ENCODE peak calls at places on chromosomes 11 and 22, in four cellular contexts. Q, S, X and J are unnamed samples.

GRCh38 chr11:7904910-7905309 is 26.2 kb downstream of the OR10A6 start:
- DNase-seq in Q (no peak), S (no peak), X (no peak), J (no peak)

GRCh38 chr11:124736738-124737137 is 3.0 kb upstream of the NRGN start:
- DNase-seq in Q (no peak), X (no peak), S (no peak), J (no peak)

GRCh38 chr22:38230108-38230825 is 28.5 kb downstream of the MAFF start:
- DNase-seq in Q (no peak), S (peak), X (peak), J (peak)

GRCh38 chr11:124890701-124891389 is 6.8 kb downstream of the ROBO4 start:
- DNase-seq in X (no peak), Q (no peak), S (no peak), J (no peak)

GRCh38 chr22:25048659-25049657 is 96.4 kb downstream of the KIAA1671 start:
- DNase-seq in X (peak), Q (no peak), S (peak), J (peak)

GRCh38 chr11:12253843-12254281 is 123.5 kb upstream of the PARVA start:
- DNase-seq in Q (no peak), X (peak), S (no peak), J (no peak)

GRCh38 chr11:94897330-94897768 is 76.0 kb downstream of the CWC15 start:
- DNase-seq in S (peak), Q (no peak), X (peak), J (peak)

GRCh38 chr11:120501976-120502755 is 9.4 kb upstream of the GRIK4 start:
- DNase-seq in Q (no peak), X (no peak), S (no peak), J (no peak)

GRCh38 chr11:13249992-13250391 is 27.6 kb upstream of the BMAL1 start:
- DNase-seq in S (no peak), X (no peak), Q (no peak), J (no peak)

GRCh38 chr22:28983788-28984441 is 77.7 kb downstream of the C22orf31 start:
- DNase-seq in Q (no peak), S (no peak), X (no peak), J (no peak)

GRCh38 chr22:29202231-29203192 is 3.2 kb upstream of the EMID1 start:
- DNase-seq in X (peak), S (peak), Q (peak), J (no peak)

GRCh38 chr11:12113294-12113693 is 2.9 kb downstream of the MICAL2 start:
- DNase-seq in S (no peak), X (no peak), Q (no peak), J (no peak)

GRCh38 chr22:47071078-47071811 is 308.8 kb downstream of the TBC1D22A start:
- DNase-seq in X (no peak), S (no peak), Q (no peak), J (no peak)

GRCh38 chr11:45665933-45666647 is 668 bp upstream of the CHST1 start:
- DNase-seq in Q (no peak), S (no peak), X (no peak), J (no peak)

GRCh38 chr11:102010776-102011500 is 36.3 kb upstream of the CFAP300 start:
- DNase-seq in Q (no peak), X (peak), S (peak), J (peak)

GRCh38 chr11:11553595-11553994 is 68.2 kb downstream of the GALNT18 start:
- DNase-seq in S (no peak), Q (no peak), X (no peak), J (no peak)

GRCh38 chr22:33542722-33543121 is 377.6 kb downstream of the LARGE1 start:
- DNase-seq in Q (no peak), X (no peak), S (no peak), J (no peak)

GRCh38 chr22:19631899-19632670 is 82.2 kb upstream of the SEPTIN5 start:
- DNase-seq in S (peak), Q (no peak), X (peak), J (peak)

GRCh38 chr11:74777877-74778276 is 29.2 kb downstream of the RNF169 start:
- DNase-seq in X (no peak), S (no peak), Q (no peak), J (no peak)

GRCh38 chr11:69295079-69295994 is 1.4 kb downstream of the MYEOV start:
- DNase-seq in S (no peak), Q (no peak), X (no peak), J (no peak)

GRCh38 chr11:58921778-58922390 is 17.4 kb upstream of the GLYATL1 start:
- DNase-seq in X (no peak), Q (no peak), S (no peak), J (no peak)

GRCh38 chr22:29988719-29989118 is 91.5 kb upstream of the HORMAD2 start:
- DNase-seq in S (no peak), Q (no peak), X (no peak), J (no peak)

GRCh38 chr11:75087319-75088055 is 9.2 kb downstream of the OR2AT4 start:
- DNase-seq in Q (no peak), X (no peak), S (no peak), J (no peak)

GRCh38 chr11:62669420-62670161 is 1.9 kb upstream of the UQCC3 start:
- DNase-seq in Q (no peak), X (peak), S (no peak), J (no peak)

GRCh38 chr11:63020671-63021255 is 5.1 kb upstream of the SLC22A8 start:
- DNase-seq in X (no peak), Q (no peak), S (peak), J (peak)

GRCh38 chr11:133115099-133115498 is 417.2 kb downstream of the OPCML start:
- DNase-seq in Q (no peak), X (no peak), S (no peak), J (no peak)

GRCh38 chr11:57460017-57460755 is at the start of gene RTN4RL2:
- DNase-seq in S (peak), X (peak), Q (no peak), J (peak)

GRCh38 chr11:67436459-67437081 is 912 bp downstream of the PTPRCAP start:
- DNase-seq in Q (peak), S (peak), X (no peak), J (no peak)

GRCh38 chr11:117816846-117817212 is 7.7 kb downstream of the FXYD2 start:
- DNase-seq in Q (no peak), S (no peak), X (no peak), J (no peak)

GRCh38 chr11:12195773-12196172 is 85.4 kb downstream of the MICAL2 start:
- DNase-seq in X (no peak), S (peak), Q (no peak), J (no peak)

GRCh38 chr11:124071622-124071948 is 30.5 kb upstream of the OR10G7 start:
- DNase-seq in S (no peak), X (no peak), Q (no peak), J (no peak)

GRCh38 chr22:31044262-31044861 is 36.8 kb upstream of the SMTN start:
- DNase-seq in S (no peak), Q (no peak), X (peak), J (no peak)

GRCh38 chr11:1442163-1442562 is 44.4 kb downstream of the MOB2 start:
- DNase-seq in Q (no peak), X (no peak), S (peak), J (peak)

GRCh38 chr11:123518496-123519054 is 88.5 kb downstream of the GRAMD1B start:
- DNase-seq in Q (no peak), S (no peak), X (no peak), J (no peak)

GRCh38 chr22:46063861-46064235 is 86.5 kb upstream of the PPARA start:
- DNase-seq in Q (no peak), X (no peak), S (no peak), J (no peak)

GRCh38 chr11:26777276-26777939 is 55.5 kb upstream of the SLC5A12 start:
- DNase-seq in S (no peak), X (no peak), Q (no peak), J (no peak)

DNA sequence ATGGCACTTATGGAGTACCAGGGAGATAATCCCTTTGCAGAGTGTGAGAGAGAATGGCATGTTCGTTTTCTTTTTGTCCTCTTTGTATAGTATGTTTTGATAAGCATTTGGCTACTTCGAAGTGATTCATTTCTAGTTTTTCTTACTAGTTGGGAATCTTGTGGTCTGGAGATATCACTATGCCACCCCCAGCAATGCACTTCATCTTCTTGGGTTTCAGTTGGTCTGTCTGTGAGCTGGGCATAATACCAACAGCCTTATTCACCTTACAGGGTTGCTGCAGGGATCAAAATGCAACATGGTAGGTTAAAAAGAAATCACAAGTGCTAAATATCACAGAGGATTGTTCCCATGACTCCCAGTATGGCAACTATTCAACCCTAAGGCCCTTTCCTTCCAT is 387.8 kb upstream of the CADM1 start:
- DNase-seq in S (no peak), X (no peak), Q (no peak), J (no peak)
- TF ChIP-seq SP1 in S (no peak), X (no peak), Q (no peak), J (no peak)

DNA sequence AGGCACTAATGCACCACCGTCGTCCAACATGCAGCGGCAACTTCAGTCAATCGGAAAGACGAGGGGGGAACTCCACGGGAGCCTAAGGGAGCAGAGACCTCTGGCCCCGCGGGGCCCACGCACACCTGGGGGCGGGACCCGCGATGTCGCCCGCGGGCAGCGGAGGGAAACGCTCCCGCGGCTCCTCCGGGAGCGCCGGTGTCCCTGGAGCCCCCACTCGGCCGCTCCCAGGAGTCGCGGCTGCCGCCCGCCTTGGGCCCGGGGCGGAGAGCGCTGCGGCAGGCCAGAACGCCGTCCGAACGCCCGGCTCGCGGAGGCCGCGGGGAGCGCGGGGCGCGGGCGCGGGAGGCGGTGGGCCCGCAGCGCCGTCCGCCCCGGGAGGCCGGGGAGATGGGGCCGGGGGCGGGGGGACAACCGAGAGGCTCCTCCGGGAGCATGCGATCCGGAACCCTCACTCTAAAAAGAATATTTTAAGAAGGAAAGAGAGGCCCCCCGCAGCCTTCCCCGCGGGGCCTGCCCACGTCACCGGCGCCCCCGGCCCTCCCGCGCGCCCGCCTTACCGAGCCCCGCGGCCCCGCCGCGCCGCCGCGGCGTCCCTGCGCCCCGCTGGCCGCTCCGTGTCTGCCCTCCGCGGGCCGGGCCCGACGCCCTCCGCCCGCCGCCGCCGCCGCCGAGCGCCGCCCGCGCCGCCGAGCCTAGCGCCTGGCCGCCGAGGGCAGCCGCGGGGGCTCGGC is 86.6 kb upstream of the ARHGAP32 start:
- DNase-seq in S (no peak), Q (no peak), X (no peak), J (peak)
- TF ChIP-seq TARDBP in S (no peak), Q (no peak), X (no peak), J (no peak)

GRCh38 chr11:103433976-103434375 is 324.8 kb downstream of the DYNC2H1 start:
- DNase-seq in X (no peak), Q (no peak), S (no peak), J (no peak)

GRCh38 chr11:103436131-103436770 is 327.0 kb downstream of the DYNC2H1 start:
- DNase-seq in S (no peak), Q (no peak), X (no peak), J (no peak)

GRCh38 chr11:103433380-103433779 is 324.2 kb downstream of the DYNC2H1 start:
- DNase-seq in S (no peak), X (no peak), Q (no peak), J (no peak)
- TF ChIP-seq SP1 in S (no peak), X (no peak), Q (no peak), J (no peak)

GRCh38 chr11:6297831-6298230 is 22.5 kb downstream of the CAVIN3 start:
- DNase-seq in Q (no peak), S (no peak), X (no peak), J (no peak)

GRCh38 chr11:6303657-6304056 is 16.6 kb downstream of the CAVIN3 start:
- DNase-seq in Q (no peak), S (no peak), X (no peak), J (no peak)

GRCh38 chr11:6300325-6300724 is 20.0 kb downstream of the CAVIN3 start:
- DNase-seq in Q (no peak), X (no peak), S (no peak), J (no peak)

GRCh38 chr11:6301096-6301495 is 19.2 kb downstream of the CAVIN3 start:
- DNase-seq in X (no peak), S (no peak), Q (no peak), J (no peak)

DNA sequence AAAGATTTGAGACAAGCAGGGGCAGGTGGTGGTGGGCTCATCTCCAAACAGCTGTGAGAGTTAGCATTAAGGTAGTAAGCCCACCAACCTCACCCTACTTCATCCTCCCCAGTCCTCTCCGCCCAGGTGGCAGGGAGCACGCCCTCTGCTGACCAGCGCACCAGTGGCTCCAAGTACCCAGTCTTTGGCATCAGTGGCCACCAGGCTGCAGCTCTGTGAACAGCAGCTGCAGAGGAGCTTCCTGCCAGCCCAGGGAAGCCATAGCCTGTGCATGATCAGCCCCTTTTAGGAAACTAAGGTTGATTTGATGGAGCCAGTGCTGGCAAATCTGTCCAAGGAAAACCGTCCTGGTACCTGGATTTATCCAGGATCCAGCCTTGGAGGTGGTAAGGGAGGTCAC is 21.7 kb downstream of the CAVIN3 start:
- DNase-seq in S (no peak), X (peak), Q (no peak), J (peak)
- TF ChIP-seq TARDBP in S (no peak), X (no peak), Q (no peak), J (no peak)

DNA sequence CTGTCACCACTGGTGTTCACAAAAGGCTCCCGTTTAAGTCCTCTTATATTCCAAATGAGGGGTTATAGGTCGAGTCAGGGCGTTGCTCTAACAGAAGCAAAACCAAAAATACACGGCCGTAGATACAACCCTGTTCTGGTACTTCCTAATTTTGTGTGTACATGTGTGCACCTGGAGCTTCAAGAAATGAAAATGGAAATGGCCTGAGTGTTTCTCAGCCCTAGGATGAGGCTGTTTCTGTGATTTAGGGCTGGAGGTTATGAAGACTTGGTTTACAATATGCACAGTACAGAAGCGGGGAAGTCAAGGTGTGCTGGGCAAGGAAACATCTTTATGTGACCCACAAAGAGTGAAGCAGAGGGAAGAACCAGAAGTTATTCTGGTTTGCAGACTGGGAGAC is 110.4 kb upstream of the OR4B1 start:
- DNase-seq in Q (no peak), S (no peak), X (no peak), J (no peak)
- TF ChIP-seq SP1 in Q (no peak), S (no peak), X (no peak), J (no peak)

DNA sequence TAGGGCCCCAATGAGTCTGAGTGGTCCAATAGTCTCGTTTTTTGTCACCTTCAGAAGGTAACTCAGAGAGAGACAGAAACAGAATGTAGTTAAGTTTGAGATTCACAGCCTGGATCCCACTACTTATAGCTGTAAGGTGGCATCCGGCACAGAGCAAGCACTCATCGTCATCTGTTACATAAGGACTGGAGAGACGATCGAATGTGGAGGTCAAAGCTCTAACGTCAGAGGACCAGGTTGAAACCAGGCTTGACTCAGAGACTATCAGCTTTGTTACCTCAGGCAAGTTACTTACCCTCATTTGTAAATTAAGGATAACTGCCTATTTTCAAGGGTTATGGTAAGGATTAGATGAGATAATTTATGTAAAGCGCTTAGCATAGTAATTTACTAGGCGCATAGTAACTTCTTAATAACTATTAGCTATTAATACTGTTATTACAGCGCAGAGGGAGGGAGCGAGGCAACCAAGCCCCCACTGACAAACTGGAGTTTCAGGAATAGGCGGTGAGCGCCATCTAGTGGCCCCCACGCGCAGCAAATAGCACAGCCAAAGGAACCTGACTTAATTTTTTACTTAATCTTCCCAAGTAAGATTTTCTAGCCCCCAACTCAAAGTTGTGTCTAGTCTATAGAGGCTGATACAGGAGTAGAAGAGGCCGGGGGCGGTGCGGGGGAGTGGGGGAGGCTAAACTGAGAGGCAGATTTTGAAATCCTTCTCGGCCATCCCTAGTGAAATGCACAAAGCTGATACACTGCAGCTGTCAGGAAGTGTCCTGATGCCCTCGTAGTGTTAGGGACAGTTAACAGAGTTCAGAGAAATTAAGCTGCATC is 29.0 kb upstream of the API5 start:
- DNase-seq in X (peak), Q (no peak), S (peak), J (peak)
- TF ChIP-seq TARDBP in X (no peak), Q (no peak), S (no peak), J (no peak)

DNA sequence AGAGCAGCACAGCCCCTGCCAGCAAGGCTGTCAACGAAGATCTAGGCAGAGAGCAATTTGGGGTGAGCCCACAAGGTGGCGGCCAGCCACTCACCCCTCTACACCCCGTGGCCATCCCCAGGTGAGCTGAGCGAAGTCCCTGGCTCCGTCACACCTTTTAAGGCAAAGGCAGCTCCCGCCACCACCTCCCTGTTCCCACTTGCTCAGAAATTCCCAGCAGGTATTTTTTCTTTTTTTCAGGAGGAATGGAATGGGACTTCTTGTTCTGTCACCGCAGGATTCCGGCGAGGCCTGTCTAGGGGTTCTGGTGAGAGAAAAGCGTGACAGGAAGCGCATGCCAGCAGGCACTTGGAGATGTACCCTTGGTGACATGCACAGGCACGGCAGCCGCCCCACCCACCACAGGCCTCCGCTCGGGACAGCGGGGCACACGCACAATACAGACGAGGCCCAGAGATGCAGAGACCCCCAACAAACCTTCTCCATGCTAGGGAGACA is 10.0 kb downstream of the RPL3 start:
- DNase-seq in Q (no peak), X (no peak), S (no peak), J (no peak)
- TF ChIP-seq SP1 in Q (no peak), X (no peak), S (no peak), J (no peak)

GRCh38 chr11:36142439-36142838 is 146.8 kb downstream of the COMMD9 start:
- DNase-seq in S (peak), X (no peak), Q (no peak), J (no peak)

GRCh38 chr11:36139767-36140166 is 149.5 kb downstream of the COMMD9 start:
- DNase-seq in S (no peak), Q (no peak), X (no peak), J (no peak)

GRCh38 chr11:36146437-36146836 is 142.8 kb downstream of the COMMD9 start:
- DNase-seq in X (no peak), S (no peak), Q (no peak), J (no peak)

GRCh38 chr11:36141161-36141560 is 148.1 kb downstream of the COMMD9 start:
- DNase-seq in X (no peak), S (no peak), Q (no peak), J (no peak)

GRCh38 chr11:36141595-36141994 is 147.6 kb downstream of the COMMD9 start:
- DNase-seq in Q (no peak), X (no peak), S (no peak), J (no peak)
- TF ChIP-seq TARDBP in Q (no peak), X (no peak), S (no peak), J (no peak)